ENCODE peak calls at places on chromosome 3, in ten cellular contexts. N, D, W, E, O, M, H, B, Y and G are unnamed samples.

GRCh38 chr3:127209840-127210653 is 17.1 kb downstream of the PRR23E start:
- DNase-seq in W (no peak), M (peak; percentile 88), D (no peak), Y (no peak), N (no peak), H (no peak), E (peak; percentile 20), B (peak; percentile 54), O (no peak), G (peak; percentile 11)

GRCh38 chr3:32855350-32855953 is 37.7 kb downstream of the TRIM71 start:
- DNase-seq in W (no peak), D (no peak), N (no peak), M (no peak), E (no peak), Y (no peak), B (no peak), O (no peak), H (no peak), G (no peak)

GRCh38 chr3:182949688-182950087 is 30.6 kb downstream of the DCUN1D1 start:
- DNase-seq in B (no peak), N (no peak), D (no peak), W (no peak), O (no peak), Y (no peak), E (no peak), M (no peak), H (no peak), G (no peak)

GRCh38 chr3:148881286-148881685 is 16.2 kb downstream of the CPA3 start:
- DNase-seq in E (no peak), M (no peak), O (no peak), N (peak; percentile 37), D (no peak), H (peak; percentile 36), B (no peak), Y (no peak), W (no peak), G (no peak)

GRCh38 chr3:183356920-183357319 is 71.5 kb downstream of the MCF2L2 start:
- DNase-seq in W (no peak), O (no peak), Y (no peak), N (no peak), B (no peak), H (no peak), D (no peak), E (no peak), M (no peak), G (no peak)

GRCh38 chr3:28739647-28740046 is 391.0 kb upstream of the AZI2 start:
- DNase-seq in N (no peak), D (no peak), H (no peak), W (no peak), M (no peak), O (no peak), B (no peak), E (no peak), Y (no peak), G (no peak)

GRCh38 chr3:15279671-15280402 is 52.5 kb downstream of the SH3BP5 start:
- DNase-seq in Y (no peak), D (no peak), B (no peak), W (no peak), N (no peak), O (peak; percentile 38), E (no peak), M (no peak), H (peak; percentile 38), G (no peak)

GRCh38 chr3:173709026-173709425 is 311.5 kb downstream of the NLGN1 start:
- DNase-seq in H (peak; percentile 28), E (no peak), O (no peak), Y (no peak), M (no peak), N (peak; percentile 64), B (no peak), W (no peak), D (no peak), G (no peak)

GRCh38 chr3:152376351-152377183 is 107.8 kb downstream of the MBNL1 start:
- DNase-seq in D (peak; percentile 34), B (no peak), E (no peak), W (no peak), M (no peak), O (no peak), N (no peak), Y (no peak), H (peak; percentile 63), G (peak; percentile 24)

GRCh38 chr3:54783611-54784010 is 144.2 kb downstream of the LRTM1 start:
- DNase-seq in N (no peak), M (no peak), H (no peak), D (no peak), Y (no peak), B (no peak), E (no peak), W (no peak), O (no peak), G (no peak)

GRCh38 chr3:73848173-73848751 is 223.5 kb upstream of the PDZRN3 start:
- DNase-seq in H (peak; percentile 55), M (no peak), Y (no peak), B (no peak), D (peak; percentile 49), W (no peak), E (no peak), O (no peak), N (peak; percentile 32), G (no peak)

GRCh38 chr3:103991461-103992115 is 1375.1 kb upstream of the ALCAM start:
- DNase-seq in N (no peak), E (no peak), D (no peak), O (no peak), M (no peak), H (no peak), W (peak; percentile 30), Y (no peak), B (no peak), G (no peak)
- TF ChIP-seq CTCF in N (peak; percentile 54), E (no peak), D (peak; percentile 31), O (peak; percentile 36), M (peak; percentile 15), H (no peak), W (peak; percentile 78), Y (peak; percentile 55), B (peak; percentile 45), G (peak; percentile 16)

GRCh38 chr3:89049119-89049518 is 58.3 kb upstream of the EPHA3 start:
- DNase-seq in Y (no peak), B (no peak), M (peak; percentile 42), E (no peak), W (no peak), O (no peak), D (no peak), N (no peak), H (peak; percentile 24), G (no peak)
- TF ChIP-seq CTCF in Y (peak; percentile 30), B (no peak), M (peak; percentile 71), E (no peak), W (peak; percentile 52), O (peak; percentile 17), D (no peak), N (peak; percentile 30), H (peak; percentile 24), G (no peak)

GRCh38 chr3:18444597-18445420 is 19.7 kb upstream of the SATB1 start:
- DNase-seq in Y (no peak), O (peak; percentile 82), B (peak; percentile 68), D (peak; percentile 73), M (peak; percentile 57), N (no peak), W (peak; percentile 85), E (peak; percentile 63), H (peak; percentile 86), G (peak; percentile 74)
- TF ChIP-seq CTCF in Y (peak; percentile 45), O (peak; percentile 43), B (no peak), D (no peak), M (peak; percentile 33), N (no peak), W (peak; percentile 15), E (no peak), H (no peak), G (peak; percentile 28)

DNA sequence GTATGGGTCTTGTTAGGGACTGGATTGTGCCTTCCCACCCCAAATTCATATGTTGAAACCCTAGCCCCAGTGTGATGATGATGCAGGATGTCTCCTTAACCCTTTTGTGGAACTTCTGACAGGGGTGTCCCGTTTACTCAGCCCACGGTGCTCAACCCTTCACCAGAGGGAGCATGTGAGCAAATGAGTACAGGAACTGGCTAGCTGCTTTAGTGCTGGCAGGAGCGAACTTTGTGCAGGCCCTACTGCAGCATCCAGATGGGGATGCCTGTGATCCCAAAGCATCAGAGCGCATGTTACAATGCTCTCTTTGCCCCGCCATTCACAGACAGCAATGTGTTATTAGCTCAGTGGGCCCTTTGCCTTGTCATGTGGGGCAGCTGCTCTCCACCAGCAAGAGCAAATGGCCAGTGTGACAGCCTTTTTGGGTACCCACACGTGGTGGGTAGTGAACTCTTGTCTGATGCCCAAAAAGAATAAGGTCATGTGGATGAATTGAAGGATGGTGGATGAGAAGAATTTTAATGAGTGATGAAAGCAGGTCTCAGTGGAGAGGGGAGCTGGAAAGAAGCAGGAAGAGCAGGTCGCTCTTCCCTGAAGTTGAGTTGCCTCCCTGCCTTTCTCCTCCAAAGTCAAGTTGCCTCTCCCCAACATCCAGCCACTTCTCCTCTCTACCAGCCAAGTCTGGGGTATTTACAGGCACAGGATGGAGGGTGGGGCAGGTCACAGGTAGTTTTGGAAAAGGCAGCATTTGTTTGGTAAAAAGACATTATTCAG is 63.3 kb upstream of the STRIT1 start:
- DNase-seq in B (no peak), E (no peak), M (peak; percentile 8), H (peak; percentile 31), Y (no peak), O (peak; percentile 44), W (no peak), D (no peak), N (no peak), G (no peak)
- TF ChIP-seq CTCF in B (peak; percentile 13), E (no peak), M (no peak), H (peak; percentile 14), Y (peak; percentile 23), O (peak; percentile 64), W (no peak), D (no peak), N (peak; percentile 41), G (no peak)

GRCh38 chr3:14125193-14126016 is 553 bp downstream of the TMEM43 start:
- DNase-seq in N (peak; percentile 76), W (peak; percentile 58), M (peak; percentile 54), Y (no peak), D (peak; percentile 67), B (peak; percentile 44), E (no peak), O (peak; percentile 52), H (peak; percentile 97), G (peak; percentile 50)
- TF ChIP-seq CTCF in N (no peak), W (no peak), M (peak; percentile 21), Y (peak; percentile 33), D (no peak), B (no peak), E (no peak), O (peak; percentile 21), H (peak; percentile 20), G (no peak)